ENCODE peak calls at places on chromosomes 16 and 17, in five cellular contexts. P is cardiac muscle cell, A is lower lobe of right lung, J is astrocyte, B is lung. G is an unnamed sample. For H3K27me3 and H3K36me3, the result is how much of the 10 kb centered on the place peaks cover.

GRCh38 chr17:42659079-42659931 is at the start of gene TUBG2:
- DNase-seq in P (peak), A (peak), J (peak), B (peak), G (peak)

GRCh38 chr16:56107944-56108583 is 83.2 kb upstream of the GNAO1 start:
- DNase-seq in P (peak), A (no peak), J (no peak), B (no peak), G (no peak)

GRCh38 chr17:9226130-9226793 is 205.0 kb downstream of the NTN1 start:
- DNase-seq in P (no peak), A (no peak), J (no peak), B (no peak), G (no peak)

GRCh38 chr17:78875738-78876597 is 27.0 kb downstream of the CEP295NL start:
- DNase-seq in P (no peak), A (no peak), J (peak), B (no peak), G (peak)

GRCh38 chr17:4739122-4740024 is at the start of the genes CXCL16 and ZMYND15:
- DNase-seq in P (peak), A (peak), J (peak), B (peak), G (peak)

GRCh38 chr16:24535827-24536226 is 3.5 kb upstream of the RBBP6 start:
- DNase-seq in P (no peak), A (no peak), J (no peak), B (no peak), G (no peak)

GRCh38 chr17:10233157-10233556 is 34.8 kb upstream of the GAS7 start:
- DNase-seq in P (no peak), A (no peak), J (no peak), B (no peak), G (no peak)

GRCh38 chr17:1627987-1628855 is at the start of gene SLC43A2:
- DNase-seq in P (peak), A (peak), J (peak), B (peak), G (peak)

GRCh38 chr17:61498595-61498994 is 46.4 kb downstream of the TBX4 start:
- DNase-seq in P (no peak), A (no peak), J (no peak), B (no peak), G (no peak)

GRCh38 chr16:80887062-80887461 is 82.7 kb upstream of the CDYL2 start:
- DNase-seq in P (no peak), A (no peak), J (no peak), B (no peak), G (no peak)

GRCh38 chr16:76222087-76222486 is 55.1 kb upstream of the CNTNAP4 start:
- DNase-seq in P (no peak), A (no peak), J (no peak), B (no peak), G (no peak)

GRCh38 chr16:27863377-27863776 is 200.1 kb downstream of the GSG1L start:
- DNase-seq in P (no peak), A (no peak), J (no peak), B (no peak), G (no peak)

GRCh38 chr16:47377156-47377555 is 83.7 kb downstream of the ITFG1 start:
- DNase-seq in P (no peak), A (no peak), J (peak), B (no peak), G (no peak)

GRCh38 chr16:82049484-82049883 is 14.4 kb downstream of the HSD17B2 start:
- DNase-seq in P (no peak), A (no peak), J (no peak), B (no peak), G (no peak)

GRCh38 chr16:67517661-67518423 is 10.8 kb upstream of the RIPOR1 start:
- DNase-seq in P (no peak), A (no peak), J (no peak), B (no peak), G (no peak)

GRCh38 chr16:7137560-7138330 is 194.9 kb upstream of the RBFOX1 start:
- DNase-seq in P (no peak), A (no peak), J (no peak), B (no peak), G (no peak)

GRCh38 chr17:63826468-63827001 is 696 bp upstream of the PSMC5 start:
- DNase-seq in P (peak), A (no peak), J (no peak), B (no peak), G (no peak)

GRCh38 chr17:21066394-21066793 is 23.6 kb upstream of the USP22 start:
- DNase-seq in P (no peak), A (no peak), J (no peak), B (no peak), G (no peak)

GRCh38 chr16:1524366-1524765 is 9.1 kb upstream of the TMEM204 start:
- DNase-seq in P (no peak), A (no peak), J (no peak), B (no peak), G (no peak)

GRCh38 chr17:7313028-7313889 is 1.9 kb downstream of the GPS2 start:
- DNase-seq in P (no peak), A (peak), J (no peak), B (no peak), G (peak)

GRCh38 chr17:2853722-2854580 is 57.7 kb downstream of the RAP1GAP2 start:
- DNase-seq in P (peak), A (peak), J (no peak), B (no peak), G (peak)

GRCh38 chr17:58308985-58309917 is 19.3 kb downstream of the TSPOAP1 start:
- DNase-seq in P (no peak), A (peak), J (no peak), B (peak), G (no peak)

GRCh38 chr16:981695-982151 is at the start of gene SOX8:
- DNase-seq in P (peak), A (no peak), J (no peak), B (no peak), G (no peak)

GRCh38 chr16:70750893-70751467 is 50.0 kb downstream of the VAC14 start:
- DNase-seq in P (peak), A (peak), J (peak), B (peak), G (peak)

GRCh38 chr17:5912927-5913565 is 157.1 kb upstream of the WSCD1 start:
- DNase-seq in P (no peak), A (no peak), J (no peak), B (no peak), G (no peak)

GRCh38 chr16:67779256-67780014 is 26.9 kb downstream of the RANBP10 start:
- DNase-seq in P (no peak), A (no peak), J (no peak), B (no peak), G (no peak)

GRCh38 chr16:16144416-16144815 is 78.9 kb downstream of the ABCC6 start:
- DNase-seq in P (no peak), A (no peak), J (peak), B (no peak), G (peak)

GRCh38 chr17:39614545-39615157 is 6.9 kb upstream of the NEUROD2 start:
- DNase-seq in P (no peak), A (no peak), J (no peak), B (no peak), G (no peak)

GRCh38 chr17:39617100-39617445 is 9.4 kb upstream of the NEUROD2 start:
- DNase-seq in P (no peak), A (no peak), J (no peak), B (no peak), G (no peak)

GRCh38 chr17:39612935-39613465 is 5.3 kb upstream of the NEUROD2 start:
- DNase-seq in P (no peak), A (no peak), J (no peak), B (no peak), G (no peak)

GRCh38 chr17:39617446-39618251 is 9.1 kb upstream of the PPP1R1B start:
- DNase-seq in P (peak), A (peak), J (no peak), B (peak), G (peak)

DNA sequence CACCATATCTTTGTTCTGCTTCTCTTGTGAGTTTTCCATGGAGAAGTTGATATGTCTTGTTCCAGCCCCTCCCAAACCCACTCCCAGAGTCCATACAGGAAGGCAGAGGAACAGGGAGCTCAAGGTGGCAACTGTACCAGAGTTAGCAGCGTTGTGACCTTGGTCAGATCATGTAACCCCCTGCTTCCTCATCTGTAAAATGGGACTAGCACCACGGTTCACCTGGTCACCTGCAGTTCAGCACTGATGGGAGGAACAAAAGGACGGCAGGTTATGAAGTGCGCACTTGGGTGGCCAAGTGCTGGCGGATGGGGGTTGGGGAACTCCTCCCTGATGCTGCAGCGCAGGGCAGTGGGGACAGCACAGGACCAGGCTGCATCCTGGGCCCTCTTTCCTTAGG is 7.7 kb upstream of the NEUROD2 start:
- DNase-seq in P (no peak), A (no peak), J (no peak), B (no peak), G (no peak)
- H3K27me3 ChIP-seq in P (half or more), A (under half), J (under half), B (under half), G (under half)

DNA sequence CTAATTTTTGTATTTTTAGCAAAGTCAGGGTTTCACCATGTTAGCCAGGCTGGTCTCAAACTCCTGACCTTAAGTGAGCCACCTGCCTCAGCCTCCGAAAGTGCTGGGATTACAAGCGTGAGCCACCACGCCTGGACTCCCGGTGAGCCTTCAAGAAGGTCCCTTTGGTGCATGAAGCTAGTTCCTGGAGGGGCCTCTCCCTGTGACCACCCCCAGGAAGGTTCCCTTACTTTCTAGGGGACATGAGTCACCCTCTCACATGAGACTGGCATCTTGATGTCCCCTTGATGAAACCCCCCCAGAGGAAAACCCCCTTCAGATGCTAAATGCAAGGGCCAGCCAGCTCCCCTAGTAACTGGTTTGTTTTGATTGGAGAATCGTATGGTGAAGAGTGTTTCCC is 12.8 kb downstream of the CARHSP1 start:
- DNase-seq in P (no peak), A (no peak), J (no peak), B (no peak), G (no peak)
- H3K36me3 ChIP-seq in P (under half), A (half or more), J (under half), B (under half), G (half or more)

GRCh38 chr17:39756376-39757079 is 18.8 kb downstream of the GRB7 start:
- DNase-seq in P (no peak), A (no peak), J (no peak), B (no peak), G (no peak)
- H3K4me3 ChIP-seq in P (no peak), A (no peak), J (no peak), B (no peak), G (no peak)

DNA sequence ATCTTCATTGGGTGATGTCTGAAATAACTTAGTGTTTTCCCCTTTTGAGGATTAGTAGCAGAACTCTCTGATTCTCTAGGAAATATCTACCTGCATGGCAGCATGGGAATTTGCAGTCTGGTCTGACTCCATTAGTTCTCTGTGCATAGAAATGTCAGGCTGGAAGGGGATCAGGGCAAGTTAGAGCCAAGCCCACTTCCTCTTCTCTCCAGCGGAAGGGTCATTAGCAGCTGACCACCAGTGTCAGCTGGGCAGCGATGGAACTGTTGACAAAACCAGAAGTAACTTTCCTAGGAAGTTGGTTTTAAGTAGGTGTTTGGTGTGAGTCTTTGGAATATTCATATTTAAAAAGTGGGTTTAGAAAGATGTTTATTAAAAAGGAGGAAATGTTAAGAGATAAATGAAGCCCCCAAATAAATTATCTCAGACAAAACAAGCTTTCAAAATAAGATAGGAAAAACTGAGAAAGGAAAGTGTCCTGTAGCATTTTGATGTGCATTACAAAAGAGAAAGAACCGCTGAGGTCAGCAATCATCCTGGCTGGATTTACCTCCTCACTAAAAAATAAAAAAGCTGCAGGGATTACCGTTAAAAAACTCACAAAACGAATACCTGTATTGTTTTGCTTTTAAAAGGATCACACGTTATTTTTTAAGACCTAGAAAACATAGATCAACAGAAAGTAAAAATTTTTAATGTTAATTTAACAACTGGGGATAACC is 32.4 kb upstream of the MMD start:
- DNase-seq in P (no peak), A (no peak), J (no peak), B (no peak), G (no peak)
- H3K27me3 ChIP-seq in P (under half), A (under half), J (under half), B (under half), G (under half)

GRCh38 chr16:23081675-23082119 is 67.6 kb downstream of the USP31 start:
- DNase-seq in P (no peak), A (no peak), J (peak), B (no peak), G (no peak)

GRCh38 chr16:23080329-23080728 is 68.9 kb downstream of the USP31 start:
- DNase-seq in P (no peak), A (no peak), J (no peak), B (no peak), G (no peak)

GRCh38 chr16:23080747-23081146 is 68.5 kb downstream of the USP31 start:
- DNase-seq in P (no peak), A (no peak), J (no peak), B (no peak), G (no peak)

GRCh38 chr16:23079683-23080221 is 69.5 kb downstream of the USP31 start:
- DNase-seq in P (no peak), A (no peak), J (no peak), B (no peak), G (no peak)

DNA sequence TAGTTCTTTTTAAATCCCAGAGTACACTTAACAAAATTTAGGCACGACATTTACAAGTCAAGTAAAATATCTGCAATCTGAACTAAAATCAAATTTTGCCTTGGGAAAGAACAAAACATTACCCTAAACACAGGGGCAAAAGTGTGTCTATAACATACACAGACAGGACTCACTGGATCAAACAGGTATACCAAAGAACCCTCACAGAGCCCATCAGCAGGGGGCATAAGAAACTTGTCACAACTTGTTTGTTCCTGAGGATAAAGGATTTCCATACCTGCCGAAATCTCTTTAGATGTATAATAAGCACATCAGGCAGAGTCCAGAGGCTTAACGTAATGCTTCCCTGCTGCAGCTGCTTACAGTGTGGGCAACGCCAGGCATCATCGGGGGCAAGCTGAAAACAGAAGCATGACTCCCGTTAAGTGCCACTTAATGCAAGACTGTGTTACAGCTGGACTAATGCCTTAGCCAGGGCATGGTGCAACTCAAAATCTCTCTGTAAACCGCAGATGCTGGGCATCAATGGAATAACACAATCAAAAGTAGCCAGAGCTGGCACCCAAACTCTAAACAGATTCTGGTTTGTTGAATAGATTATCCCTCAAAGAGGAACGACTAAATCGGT is 67.0 kb downstream of the USP31 start:
- DNase-seq in P (no peak), A (no peak), J (no peak), B (no peak), G (peak)
- H3K36me3 ChIP-seq in P (under half), A (under half), J (under half), B (under half), G (under half)

GRCh38 chr17:82366749-82367148 is 4.8 kb upstream of the UTS2R start:
- DNase-seq in P (no peak), A (peak), J (no peak), B (no peak), G (no peak)
- H3K4me3 ChIP-seq in P (no peak), A (no peak), J (no peak), B (no peak), G (no peak)

GRCh38 chr16:84759061-84759460 is 59.3 kb downstream of the USP10 start:
- DNase-seq in P (peak), A (no peak), J (peak), B (no peak), G (no peak)

GRCh38 chr16:84758627-84759026 is 58.8 kb downstream of the USP10 start:
- DNase-seq in P (no peak), A (no peak), J (no peak), B (no peak), G (no peak)

GRCh38 chr16:84755004-84755672 is 55.3 kb downstream of the USP10 start:
- DNase-seq in P (no peak), A (no peak), J (no peak), B (no peak), G (no peak)

GRCh38 chr16:84754353-84754856 is 54.6 kb downstream of the USP10 start:
- DNase-seq in P (peak), A (no peak), J (peak), B (peak), G (peak)

DNA sequence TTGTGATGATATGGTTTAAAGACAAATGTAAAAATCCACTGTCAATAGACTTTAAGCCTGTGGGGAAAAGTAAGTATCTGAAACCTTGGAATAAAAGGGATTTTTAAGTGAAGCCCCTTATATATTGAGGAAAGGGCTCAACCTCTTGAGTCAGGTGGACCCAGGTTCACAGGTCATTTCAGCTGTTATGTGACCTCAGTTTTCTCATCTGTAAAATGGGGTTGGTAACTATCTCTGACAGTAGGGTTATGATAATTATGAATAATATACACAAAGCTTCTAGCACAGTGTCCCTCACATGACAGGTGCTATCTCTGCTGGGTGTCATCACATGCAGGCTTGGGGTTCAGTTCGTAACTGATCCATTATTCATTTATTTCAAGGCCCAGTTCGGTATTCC is 57.0 kb downstream of the USP10 start:
- DNase-seq in P (no peak), A (no peak), J (no peak), B (no peak), G (no peak)
- H3K27me3 ChIP-seq in P (under half), A (under half), J (under half), B (under half), G (under half)

DNA sequence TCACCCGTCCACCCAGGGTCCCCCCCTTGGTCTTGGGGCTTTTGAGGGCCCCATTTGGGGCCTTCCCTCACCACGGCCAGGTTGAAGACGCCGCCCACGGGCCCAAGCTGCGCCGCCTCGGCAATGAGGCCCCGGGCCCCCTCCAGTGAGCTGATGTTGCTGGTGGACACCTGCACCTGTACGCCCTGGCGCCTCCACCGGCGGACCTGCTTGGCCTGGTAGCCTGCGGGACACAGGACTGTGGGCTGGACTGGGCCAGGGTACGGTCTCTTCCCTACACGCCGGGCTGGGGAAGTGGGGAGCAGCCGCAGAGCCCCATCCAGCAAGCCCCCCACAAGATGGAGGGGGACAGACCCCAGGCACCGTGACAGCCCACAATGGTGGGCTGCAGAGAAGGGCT is 15.6 kb downstream of the FASN start:
- DNase-seq in P (no peak), A (no peak), J (no peak), B (no peak), G (no peak)
- H3K36me3 ChIP-seq in P (half or more), A (half or more), J (under half), B (under half), G (half or more)

GRCh38 chr16:85560932-85561247 is 52.2 kb upstream of the GSE1 start:
- DNase-seq in P (no peak), A (no peak), J (no peak), B (no peak), G (no peak)

GRCh38 chr16:85557083-85557975 is 55.8 kb upstream of the GSE1 start:
- DNase-seq in P (no peak), A (no peak), J (no peak), B (no peak), G (peak)

GRCh38 chr16:85555549-85556455 is 57.3 kb upstream of the GSE1 start:
- DNase-seq in P (peak), A (peak), J (no peak), B (peak), G (peak)

GRCh38 chr16:85556456-85557082 is 56.6 kb upstream of the GSE1 start:
- DNase-seq in P (peak), A (peak), J (no peak), B (peak), G (peak)

GRCh38 chr16:85557976-85558589 is 55.0 kb upstream of the GSE1 start:
- DNase-seq in P (no peak), A (no peak), J (no peak), B (peak), G (no peak)
- H3K4me3 ChIP-seq in P (peak), A (peak), J (peak), B (no peak), G (peak)

G was measured in MG63.